ENCODE peak calls at places on chromosomes 7 and 10, in four cellular contexts. Q is IMR-90, T is H1, Y is H9. H is an unnamed sample.
A peak's percentile ranks its signal among the peaks of the same experiment; 100 is the strongest.

GRCh38 chr10:125414998-125415397 is 254.6 kb upstream of the CTBP2 start:
- DNase-seq in Y (no peak), T (no peak), Q (peak; percentile 35), H (no peak)

GRCh38 chr7:130566168-130566897 is 74.4 kb downstream of the MEST start:
- DNase-seq in Y (no peak), T (no peak), Q (peak; percentile 88), H (no peak)

GRCh38 chr10:22652988-22653431 is 61.4 kb downstream of the PIP4K2A start:
- DNase-seq in Y (no peak), Q (no peak), T (no peak), H (no peak)

GRCh38 chr10:124565565-124566221 is 104.1 kb downstream of the LHPP start:
- DNase-seq in Q (no peak), Y (peak; percentile 87), T (peak; percentile 53), H (no peak)

GRCh38 chr7:28410628-28411578 is 1.4 kb upstream of the CREB5 start:
- DNase-seq in Q (peak; percentile 90), T (no peak), Y (peak; percentile 38), H (peak; percentile 87)

GRCh38 chr7:379456-380225 is 89.7 kb downstream of the FOXL3 start:
- DNase-seq in Y (peak; percentile 75), Q (no peak), T (peak; percentile 13), H (peak; percentile 4)

GRCh38 chr10:44463511-44464121 is 78.7 kb upstream of the CXCL12 start:
- DNase-seq in T (no peak), Q (no peak), Y (no peak), H (no peak)

GRCh38 chr7:158705234-158705890 is 758 bp upstream of the NCAPG2 start:
- DNase-seq in Q (no peak), Y (no peak), T (no peak), H (peak; percentile 31)

GRCh38 chr7:140458191-140458590 is 21.1 kb downstream of the MKRN1 start:
- DNase-seq in Q (no peak), T (no peak), Y (no peak), H (no peak)

GRCh38 chr10:73999703-74000102 is 1.8 kb downstream of the VCL start:
- DNase-seq in T (no peak), Y (no peak), Q (peak; percentile 59), H (peak; percentile 32)

GRCh38 chr7:93715234-93715633 is 140.7 kb upstream of the CALCR start:
- DNase-seq in Q (peak; percentile 39), T (peak; percentile 33), Y (peak; percentile 72), H (peak; percentile 55)

GRCh38 chr7:12706900-12707536 is 19.6 kb downstream of the ARL4A start:
- DNase-seq in T (no peak), Q (peak; percentile 84), Y (no peak), H (peak; percentile 52)

GRCh38 chr10:113399051-113399450 is 153.8 kb upstream of the HABP2 start:
- DNase-seq in T (no peak), Q (no peak), Y (no peak), H (peak; percentile 17)

GRCh38 chr10:116385994-116386809 is 41.4 kb upstream of the PNLIPRP3 start:
- DNase-seq in T (no peak), Y (no peak), Q (peak; percentile 26), H (peak; percentile 45)

GRCh38 chr7:115676080-115676479 is 354.5 kb downstream of the TFEC start:
- DNase-seq in Q (peak; percentile 66), T (no peak), Y (no peak), H (peak; percentile 5)

GRCh38 chr7:148783801-148784527 is 85.3 kb downstream of the CUL1 start:
- DNase-seq in T (no peak), Y (no peak), Q (no peak), H (no peak)

GRCh38 chr7:120996333-120996982 is 7.9 kb downstream of the CPED1 start:
- DNase-seq in Q (peak; percentile 91), T (no peak), Y (no peak), H (peak; percentile 91)

GRCh38 chr7:158325530-158326381 is 261.9 kb downstream of the PTPRN2 start:
- DNase-seq in Y (peak; percentile 98), Q (no peak), T (peak; percentile 94), H (no peak)

GRCh38 chr10:76429642-76430041 is 998.2 kb downstream of the LRMDA start:
- DNase-seq in T (no peak), Y (no peak), Q (no peak), H (no peak)

GRCh38 chr10:28541695-28542365 is 8.9 kb downstream of the WAC start:
- DNase-seq in T (no peak), Y (no peak), Q (no peak), H (no peak)

GRCh38 chr7:111775205-111775604 is 212.9 kb upstream of the IMMP2L start:
- DNase-seq in T (no peak), Q (no peak), Y (no peak), H (no peak)

GRCh38 chr7:43904533-43905208 is 1.7 kb downstream of the URGCP start:
- DNase-seq in Q (peak; percentile 48), Y (no peak), T (no peak), H (peak; percentile 47)

GRCh38 chr7:22109761-22110160 is 164.1 kb upstream of the CDCA7L start:
- DNase-seq in T (no peak), Y (peak; percentile 59), Q (peak; percentile 37), H (peak; percentile 32)

GRCh38 chr7:1287629-1288225 is 55.1 kb downstream of the UNCX start:
- DNase-seq in Q (no peak), Y (no peak), T (no peak), H (no peak)

GRCh38 chr10:14481752-14482151 is 151.0 kb upstream of the FRMD4A start:
- DNase-seq in Y (no peak), Q (peak; percentile 40), T (no peak), H (peak; percentile 82)

GRCh38 chr7:117124585-117125220 is 171.4 kb downstream of the ST7 start:
- DNase-seq in Q (peak; percentile 97), Y (no peak), T (no peak), H (peak; percentile 98)

GRCh38 chr7:90751595-90751994 is 155.5 kb downstream of the CDK14 start:
- DNase-seq in Y (no peak), Q (no peak), T (no peak), H (no peak)

GRCh38 chr10:77308084-77308732 is 329.4 kb downstream of the KCNMA1 start:
- DNase-seq in T (no peak), Y (no peak), Q (no peak), H (no peak)

GRCh38 chr7:7002416-7003062 is 176.5 kb upstream of the CCZ1B start:
- DNase-seq in Y (peak; percentile 67), Q (no peak), T (peak; percentile 1), H (no peak)

GRCh38 chr7:159064816-159065130 is 79.9 kb downstream of the VIPR2 start:
- DNase-seq in Y (no peak), T (no peak), Q (no peak), H (no peak)

GRCh38 chr7:69883399-69883821 is 285.1 kb downstream of the AUTS2 start:
- DNase-seq in T (no peak), Y (no peak), Q (no peak), H (no peak)

GRCh38 chr10:623039-623438 is 66.4 kb downstream of the DIP2C start:
- DNase-seq in T (no peak), Y (no peak), Q (no peak), H (no peak)

GRCh38 chr7:101901661-101902491 is 84.5 kb downstream of the CUX1 start:
- DNase-seq in Y (no peak), T (no peak), Q (peak; percentile 69), H (no peak)

GRCh38 chr10:21506351-21506750 is 19.1 kb downstream of the SKIDA1 start:
- DNase-seq in Q (no peak), T (no peak), Y (no peak), H (peak; percentile 61)

GRCh38 chr7:132527467-132528410 is 48.5 kb downstream of the PLXNA4 start:
- DNase-seq in Q (no peak), T (no peak), Y (no peak), H (no peak)
- H3K4ac ChIP-seq in Q (no peak overlapping the region), T (no peak overlapping the region), Y (no peak overlapping the region), H (no peak overlapping the region)

GRCh38 chr7:42527004-42527403 is 290.0 kb upstream of the GLI3 start:
- DNase-seq in Y (no peak), T (no peak), Q (no peak), H (peak; percentile 9)
- H3K9ac ChIP-seq in Y (no peak overlapping the region), T (no peak overlapping the region), Q (no peak overlapping the region), H (no peak overlapping the region)

GRCh38 chr7:151727579-151728285 is 149.2 kb downstream of the PRKAG2 start:
- DNase-seq in Q (peak; percentile 97), Y (no peak), T (peak; percentile 54), H (peak; percentile 97)

GRCh38 chr7:151726875-151727578 is 149.9 kb downstream of the PRKAG2 start:
- DNase-seq in Q (no peak), Y (no peak), T (no peak), H (no peak)

GRCh38 chr7:151724250-151724915 is 152.5 kb downstream of the PRKAG2 start:
- DNase-seq in T (no peak), Q (no peak), Y (no peak), H (no peak)

GRCh38 chr7:151724920-151725584 is 151.9 kb downstream of the PRKAG2 start:
- DNase-seq in T (no peak), Q (no peak), Y (no peak), H (no peak)

GRCh38 chr7:151725844-151726770 is 150.8 kb downstream of the PRKAG2 start:
- DNase-seq in Y (no peak), Q (peak; percentile 49), T (no peak), H (peak; percentile 61)
- H2BK15ac ChIP-seq in Y (no peak overlapping the region), Q (peak overlapping the region; percentile 52), T (no peak overlapping the region), H (peak overlapping the region; percentile 64)

GRCh38 chr10:69379800-69380199 is 36.9 kb downstream of the TACR2 start:
- DNase-seq in Y (no peak), T (no peak), Q (no peak), H (no peak)

GRCh38 chr10:69384320-69384719 is 32.4 kb downstream of the TACR2 start:
- DNase-seq in Q (no peak), T (no peak), Y (no peak), H (no peak)

GRCh38 chr10:69382382-69383117 is 34.2 kb downstream of the TACR2 start:
- DNase-seq in Y (no peak), Q (peak; percentile 95), T (no peak), H (peak; percentile 74)

GRCh38 chr10:69385454-69386350 is 31.0 kb downstream of the TACR2 start:
- DNase-seq in T (no peak), Y (no peak), Q (no peak), H (no peak)

GRCh38 chr10:69383485-69384089 is 33.1 kb downstream of the TACR2 start:
- DNase-seq in T (no peak), Q (peak; percentile 84), Y (no peak), H (peak; percentile 78)
- H3K4ac ChIP-seq in T (no peak overlapping the region), Q (no peak overlapping the region), Y (no peak overlapping the region), H (no peak overlapping the region)

GRCh38 chr10:132666733-132667612 is 119.0 kb downstream of the NKX6-2 start:
- DNase-seq in Q (peak; percentile 12), Y (no peak), T (no peak), H (peak; percentile 52)
- H3K9ac ChIP-seq in Q (no peak overlapping the region), Y (no peak overlapping the region), T (no peak overlapping the region), H (peak overlapping the region; percentile 78)

GRCh38 chr10:87640043-87640442 is 19.6 kb upstream of the PAPSS2 start:
- DNase-seq in Y (no peak), T (no peak), Q (peak; percentile 50), H (no peak)
- H2BK15ac ChIP-seq in Y (no peak overlapping the region), T (no peak overlapping the region), Q (no peak overlapping the region), H (no peak overlapping the region)

DNA sequence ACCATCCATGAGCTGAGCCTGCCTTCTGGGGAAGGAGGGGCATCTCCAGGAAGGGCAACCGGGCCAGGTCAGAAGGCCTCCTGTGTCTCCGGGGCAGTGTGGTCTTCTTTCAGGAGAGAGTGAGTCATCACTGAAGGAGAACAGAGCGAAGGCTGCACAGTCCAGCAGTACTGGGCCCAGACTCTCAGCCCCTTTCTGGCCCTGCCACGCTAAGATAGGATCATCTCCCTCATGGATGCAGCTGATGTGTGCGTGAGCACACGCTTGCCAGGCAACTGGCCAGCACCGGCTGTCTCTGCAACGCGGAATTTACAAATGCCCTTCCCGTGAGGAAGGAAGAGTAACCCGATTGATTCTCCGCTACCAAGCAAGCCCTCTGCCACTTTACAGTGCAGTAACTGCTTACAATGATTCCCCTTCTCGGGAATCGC is 328.2 kb downstream of the TNS3 start:
- DNase-seq in T (no peak), Y (peak; percentile 51), Q (peak; percentile 78), H (peak; percentile 93)
- H3K4ac ChIP-seq in T (no peak overlapping the region), Y (no peak overlapping the region), Q (peak overlapping the region; percentile 57), H (no peak overlapping the region)